ENCODE peak calls at places on chromosomes 6 and 20, in eight cellular contexts. U, K, X, V, W, O, G and F are unnamed samples.

GRCh38 chr6:41503841-41504525 is 42.2 kb upstream of the FOXP4 start:
- DNase-seq in U (no peak), K (no peak), X (no peak), V (no peak), W (no peak), O (no peak), G (peak; percentile 50), F (no peak)

GRCh38 chr20:25308671-25309394 is 60.9 kb downstream of the PYGB start:
- DNase-seq in U (no peak), K (no peak), X (peak; percentile 49), V (peak; percentile 82), W (no peak), O (peak; percentile 28), G (no peak), F (peak; percentile 46)

GRCh38 chr6:150471276-150471675 is 102.5 kb downstream of the IYD start:
- DNase-seq in U (no peak), K (no peak), X (no peak), V (no peak), W (no peak), O (no peak), G (no peak), F (no peak)

GRCh38 chr20:35768731-35769664 is 2.8 kb upstream of the PHF20 start:
- DNase-seq in U (peak; percentile 72), K (peak; percentile 82), X (peak; percentile 95), V (peak; percentile 94), W (peak; percentile 94), O (peak; percentile 77), G (peak; percentile 97), F (peak; percentile 96)

GRCh38 chr6:20891161-20891560 is 356.9 kb downstream of the CDKAL1 start:
- DNase-seq in U (no peak), K (no peak), X (no peak), V (no peak), W (no peak), O (no peak), G (no peak), F (no peak)

GRCh38 chr20:49037962-49038387 is 8.1 kb upstream of the CSE1L start:
- DNase-seq in U (no peak), K (no peak), X (no peak), V (no peak), W (no peak), O (no peak), G (no peak), F (no peak)

GRCh38 chr20:59006167-59006863 is 739 bp downstream of the CTSZ start:
- DNase-seq in U (no peak), K (peak; percentile 45), X (peak; percentile 66), V (no peak), W (no peak), O (no peak), G (peak; percentile 34), F (no peak)

GRCh38 chr6:147245693-147246092 is 41.5 kb downstream of the STXBP5 start:
- DNase-seq in U (no peak), K (no peak), X (no peak), V (no peak), W (no peak), O (no peak), G (no peak), F (no peak)

GRCh38 chr6:163229050-163229449 is 185.5 kb upstream of the QKI start:
- DNase-seq in U (no peak), K (no peak), X (no peak), V (no peak), W (no peak), O (no peak), G (no peak), F (no peak)

GRCh38 chr6:169250660-169251059 is 3.0 kb downstream of the THBS2 start:
- DNase-seq in U (no peak), K (no peak), X (no peak), V (peak; percentile 17), W (peak; percentile 75), O (peak; percentile 23), G (no peak), F (no peak)

GRCh38 chr6:125154184-125155135 is 887 bp downstream of the TPD52L1 start:
- DNase-seq in U (peak; percentile 46), K (peak; percentile 54), X (peak; percentile 57), V (peak; percentile 82), W (no peak), O (peak; percentile 51), G (no peak), F (no peak)

GRCh38 chr6:146889303-146889702 is 290.5 kb downstream of the ADGB start:
- DNase-seq in U (no peak), K (no peak), X (no peak), V (no peak), W (no peak), O (no peak), G (no peak), F (no peak)

GRCh38 chr6:161544801-161545490 is 271.1 kb upstream of the AGPAT4 start:
- DNase-seq in U (no peak), K (no peak), X (no peak), V (no peak), W (no peak), O (no peak), G (no peak), F (no peak)

GRCh38 chr20:52008874-52009273 is 182.7 kb downstream of the ZFP64 start:
- DNase-seq in U (no peak), K (no peak), X (no peak), V (no peak), W (no peak), O (no peak), G (no peak), F (no peak)
- TF ChIP-seq CTCF in U (no peak), K (no peak), X (no peak), V (no peak), W (no peak), O (no peak), G (no peak), F (no peak)

GRCh38 chr6:131182991-131183425 is 47.7 kb downstream of the AKAP7 start:
- DNase-seq in U (peak; percentile 8), K (peak; percentile 56), X (no peak), V (no peak), W (no peak), O (no peak), G (peak; percentile 56), F (no peak)
- TF ChIP-seq CTCF in U (peak; percentile 63), K (peak; percentile 11), X (peak; percentile 39), V (peak; percentile 33), W (peak; percentile 71), O (peak; percentile 33), G (peak; percentile 23), F (peak; percentile 43)

DNA sequence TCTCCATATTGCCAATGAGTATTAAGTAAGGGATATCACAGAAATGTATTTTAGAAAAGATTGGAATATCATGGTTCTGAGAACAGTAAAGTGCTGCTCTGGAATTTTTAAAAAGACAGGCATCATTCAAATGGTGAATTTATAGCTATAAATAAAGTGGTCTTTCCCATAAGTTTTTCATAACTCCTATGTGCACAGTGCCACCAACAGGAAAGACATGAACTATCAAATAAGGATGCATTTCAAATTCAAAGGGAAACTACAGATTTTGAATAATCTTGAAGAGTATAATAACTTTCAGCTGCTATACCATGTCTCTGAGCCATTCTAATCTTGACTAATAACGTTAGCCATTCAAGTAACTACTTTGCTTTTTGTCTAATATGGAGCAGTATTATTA is 456.8 kb upstream of the GJE1 start:
- DNase-seq in U (no peak), K (no peak), X (no peak), V (no peak), W (no peak), O (peak; percentile 18), G (peak; percentile 26), F (no peak)
- TF ChIP-seq CTCF in U (peak; percentile 35), K (no peak), X (no peak), V (peak; percentile 18), W (peak; percentile 46), O (peak; percentile 24), G (no peak), F (no peak)

GRCh38 chr6:88490865-88491264 is 324.7 kb upstream of the CNR1 start:
- DNase-seq in U (no peak), K (no peak), X (no peak), V (no peak), W (no peak), O (no peak), G (peak; percentile 70), F (no peak)
- TF ChIP-seq CTCF in U (no peak), K (no peak), X (no peak), V (no peak), W (no peak), O (no peak), G (no peak), F (no peak)

GRCh38 chr20:8532169-8532568 is 400.1 kb downstream of the PLCB1 start:
- DNase-seq in U (no peak), K (no peak), X (no peak), V (no peak), W (no peak), O (no peak), G (no peak), F (no peak)

GRCh38 chr20:8536219-8536618 is 404.2 kb downstream of the PLCB1 start:
- DNase-seq in U (no peak), K (no peak), X (no peak), V (no peak), W (no peak), O (no peak), G (no peak), F (no peak)

GRCh38 chr20:8534368-8534767 is 402.3 kb downstream of the PLCB1 start:
- DNase-seq in U (no peak), K (no peak), X (no peak), V (no peak), W (no peak), O (no peak), G (no peak), F (no peak)

GRCh38 chr20:8540466-8540865 is 408.4 kb downstream of the PLCB1 start:
- DNase-seq in U (no peak), K (no peak), X (no peak), V (no peak), W (no peak), O (no peak), G (no peak), F (no peak)

GRCh38 chr20:8535403-8536003 is 403.4 kb downstream of the PLCB1 start:
- DNase-seq in U (peak; percentile 25), K (no peak), X (no peak), V (no peak), W (no peak), O (no peak), G (peak; percentile 29), F (no peak)
- TF ChIP-seq CTCF in U (peak; percentile 63), K (no peak), X (peak; percentile 36), V (peak; percentile 18), W (peak; percentile 70), O (no peak), G (peak; percentile 49), F (peak; percentile 26)